ENCODE peak calls at places on chromosomes 1 and 21, in five cellular contexts. V is RWPE1, X is colonic mucosa, U is omental fat pad, J is BE2C. C is an unnamed sample.

GRCh38 chr1:185929759-185930158 is 195.6 kb downstream of the HMCN1 start:
- DNase-seq in V (no peak), U (no peak), J (no peak), X (no peak), C (no peak)

GRCh38 chr1:40078512-40079333 is 18.3 kb downstream of the PPT1 start:
- DNase-seq in J (peak), X (peak), V (peak), U (no peak), C (no peak)

GRCh38 chr1:165696625-165697100 is 1.7 kb downstream of the ALDH9A1 start:
- DNase-seq in V (peak), X (peak), U (no peak), J (no peak), C (no peak)

GRCh38 chr1:241612533-241613505 is 27.4 kb downstream of the CHML start:
- DNase-seq in J (no peak), V (peak), X (no peak), U (no peak), C (peak)

GRCh38 chr1:1067284-1068076 is 6.6 kb downstream of the RNF223 start:
- DNase-seq in U (no peak), J (no peak), V (no peak), X (no peak), C (no peak)

GRCh38 chr21:31243611-31244010 is 100.5 kb downstream of the TIAM1 start:
- DNase-seq in V (no peak), U (no peak), X (no peak), J (no peak), C (no peak)

GRCh38 chr1:25245809-25246599 is 1.2 kb downstream of the RSRP1 start:
- DNase-seq in V (peak), X (peak), U (no peak), J (no peak), C (no peak)

GRCh38 chr21:44699502-44700001 is 2.6 kb downstream of the KRTAP10-12 start:
- DNase-seq in X (peak), V (no peak), U (no peak), J (no peak), C (no peak)

GRCh38 chr1:18512883-18513282 is 32.2 kb downstream of the KLHDC7A start:
- DNase-seq in X (no peak), V (no peak), J (no peak), U (no peak), C (no peak)

GRCh38 chr1:229640455-229640854 is 14.4 kb downstream of the URB2 start:
- DNase-seq in X (peak), J (no peak), V (no peak), U (no peak), C (no peak)

GRCh38 chr1:24020032-24020431 is 39.9 kb upstream of the SRSF10 start:
- DNase-seq in U (no peak), J (no peak), X (no peak), V (no peak), C (no peak)

GRCh38 chr1:5239911-5240310 is 585.5 kb downstream of the AJAP1 start:
- DNase-seq in V (no peak), X (no peak), J (no peak), U (no peak), C (no peak)

GRCh38 chr1:227942021-227942715 is 5.6 kb downstream of the WNT9A start:
- DNase-seq in J (peak), U (no peak), V (no peak), X (peak), C (no peak)

GRCh38 chr1:31787786-31788137 is 23.6 kb upstream of the ADGRB2 start:
- DNase-seq in U (no peak), J (no peak), X (no peak), V (no peak), C (no peak)

GRCh38 chr1:37161171-37161570 is 126.9 kb upstream of the GRIK3 start:
- DNase-seq in U (no peak), J (no peak), X (no peak), V (no peak), C (no peak)

GRCh38 chr1:234206651-234207284 is 166.5 kb upstream of the COA6 start:
- DNase-seq in J (no peak), V (peak), X (no peak), U (no peak), C (peak)
- TF ChIP-seq CTCF in J (no peak), V (no peak), X (no peak), U (no peak), C (no peak)

GRCh38 chr1:61193808-61194207 is 111.4 kb downstream of the NFIA start:
- DNase-seq in X (no peak), V (no peak), U (no peak), J (no peak), C (no peak)

GRCh38 chr1:61190476-61191067 is 108.2 kb downstream of the NFIA start:
- DNase-seq in V (no peak), U (no peak), J (no peak), X (no peak), C (no peak)

GRCh38 chr1:61187380-61188086 is 105.2 kb downstream of the NFIA start:
- DNase-seq in V (no peak), X (no peak), U (no peak), J (no peak), C (no peak)

GRCh38 chr1:61192666-61193325 is 110.4 kb downstream of the NFIA start:
- DNase-seq in X (no peak), V (no peak), U (no peak), J (no peak), C (no peak)

DNA sequence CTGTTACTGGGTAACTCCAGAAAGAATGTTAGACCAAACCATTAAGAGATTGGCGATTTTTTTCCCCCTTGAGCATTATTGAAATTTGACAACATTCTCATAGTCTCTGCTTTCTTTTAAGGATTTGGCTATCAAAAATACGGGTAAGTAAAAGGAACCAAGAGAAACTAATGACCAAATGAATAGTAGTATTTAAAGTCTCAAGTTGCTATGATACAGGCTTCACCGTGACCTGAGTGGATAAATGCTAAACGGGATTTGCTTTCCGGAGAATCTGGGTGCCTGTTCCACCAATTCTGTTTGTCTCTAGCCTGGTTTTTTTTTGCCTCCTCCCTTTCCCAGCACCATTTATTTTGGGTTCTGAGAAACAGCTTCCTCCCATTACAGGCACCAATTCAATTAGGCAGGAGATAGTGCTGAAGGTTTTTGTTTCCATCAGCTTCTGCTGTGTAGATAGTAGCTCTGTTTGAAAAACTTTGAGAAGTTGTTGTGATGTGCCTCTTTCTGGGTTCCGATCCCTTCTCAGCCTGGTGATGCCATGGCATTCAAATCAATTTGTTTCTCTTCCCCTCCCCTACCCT is 108.9 kb downstream of the NFIA start:
- DNase-seq in J (peak), V (no peak), X (no peak), U (no peak), C (no peak)
- TF ChIP-seq CTCF in J (no peak), V (no peak), X (no peak), U (no peak), C (no peak)

GRCh38 chr21:38119793-38120192 is 137.0 kb upstream of the KCNJ15 start:
- DNase-seq in V (no peak), J (no peak), X (no peak), U (no peak), C (no peak)
- TF ChIP-seq CTCF in V (no peak), J (no peak), X (no peak), U (no peak), C (no peak)

DNA sequence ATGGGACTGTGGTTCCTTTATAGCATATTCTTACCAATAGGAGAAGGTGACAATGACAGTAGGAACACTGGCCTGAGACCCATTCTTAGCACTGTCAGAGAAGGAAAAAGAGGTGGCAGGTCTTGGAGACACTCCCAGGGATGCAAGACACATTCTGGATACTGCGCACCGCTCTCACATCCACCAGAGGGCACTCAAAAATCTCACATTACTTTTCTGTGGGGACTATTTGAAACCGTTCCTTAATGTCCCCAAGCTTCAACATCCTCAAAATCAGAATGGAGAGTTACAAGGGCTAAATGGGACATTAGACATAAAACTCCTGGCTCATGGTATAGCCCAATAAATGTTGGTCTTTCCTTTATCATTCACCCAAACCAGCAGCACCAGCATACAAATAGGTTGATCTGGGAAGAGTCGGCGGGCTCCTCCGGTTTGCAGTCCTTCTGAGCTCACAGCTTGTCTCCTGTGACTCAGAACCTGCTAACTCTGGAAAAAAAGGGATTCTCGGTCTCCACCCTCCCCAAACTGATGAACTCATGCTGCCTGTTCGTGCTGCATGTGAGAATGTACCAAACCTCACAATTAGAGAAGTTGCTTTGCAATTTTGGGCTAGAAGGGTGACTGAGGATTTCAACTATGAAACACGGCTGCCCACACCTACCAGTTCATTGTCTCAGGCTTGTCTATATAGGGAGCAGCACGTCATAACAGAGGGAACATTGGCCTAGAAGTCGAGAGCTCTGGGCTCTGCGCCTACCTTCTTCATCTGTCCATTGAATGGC is 40.2 kb downstream of the IL12RB2 start:
- DNase-seq in U (no peak), V (peak), X (peak), J (peak), C (no peak)
- TF ChIP-seq CTCF in U (no peak), V (peak), X (peak), J (peak), C (peak)

GRCh38 chr1:27545876-27546275 is 55.9 kb upstream of the WASF2 start:
- DNase-seq in J (no peak), V (no peak), U (no peak), X (no peak), C (no peak)

GRCh38 chr1:27548136-27548853 is 55.6 kb downstream of the AHDC1 start:
- DNase-seq in V (no peak), X (no peak), J (no peak), U (no peak), C (no peak)

GRCh38 chr1:27548858-27549719 is 54.9 kb downstream of the AHDC1 start:
- DNase-seq in J (no peak), V (no peak), X (no peak), U (no peak), C (no peak)

GRCh38 chr1:27549807-27550408 is 54.0 kb downstream of the AHDC1 start:
- DNase-seq in V (no peak), X (no peak), U (no peak), J (no peak), C (no peak)

GRCh38 chr1:27547220-27548116 is 56.5 kb downstream of the AHDC1 start:
- DNase-seq in J (no peak), U (no peak), X (no peak), V (no peak), C (no peak)
- TF ChIP-seq CTCF in J (no peak), U (no peak), X (no peak), V (no peak), C (peak)

DNA sequence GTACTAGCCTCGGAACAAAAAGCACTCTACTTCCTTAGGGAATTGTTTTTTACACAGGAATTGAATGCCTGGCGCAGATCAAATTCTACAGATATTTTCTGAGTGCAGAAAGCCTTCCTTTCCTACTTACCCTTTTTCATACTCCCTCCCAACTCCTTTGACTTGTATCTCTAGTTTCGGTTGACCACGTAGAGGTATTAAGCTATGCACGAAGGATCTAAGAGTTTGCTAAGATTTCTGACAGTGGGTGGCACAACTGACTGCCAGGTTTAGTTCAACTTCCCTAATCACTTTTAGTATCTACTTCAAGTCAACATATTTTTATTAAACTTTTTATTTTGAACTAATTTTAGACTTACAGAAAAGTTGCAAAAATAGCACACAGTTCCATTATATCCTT is 5.0 kb downstream of the TOR1AIP2 start:
- DNase-seq in X (no peak), J (no peak), V (no peak), U (no peak), C (no peak)
- TF ChIP-seq CTCF in X (no peak), J (no peak), V (no peak), U (no peak), C (no peak)